ENCODE peak calls at places on chromosomes 4 and X, in four cellular contexts. U is upper lobe of left lung, Q is HFFc6, E is WERI-Rb-1. M is an unnamed sample.

GRCh38 chr4:169253087-169253675 is 17.6 kb downstream of the SH3RF1 start:
- DNase-seq in Q (no peak), E (no peak), U (no peak), M (no peak)

GRCh38 chr4:111400736-111401135 is 744.5 kb upstream of the FAM241A start:
- DNase-seq in Q (peak; percentile 78), E (no peak), U (no peak), M (no peak)

GRCh38 chr4:94974773-94975172 is 217.0 kb downstream of the BMPR1B start:
- DNase-seq in U (no peak), E (no peak), Q (no peak), M (no peak)

GRCh38 chr4:165532976-165533375 is 154.2 kb downstream of the CPE start:
- DNase-seq in U (no peak), E (no peak), Q (no peak), M (no peak)

GRCh38 chr4:1492636-1493539 is 86.6 kb upstream of the NKX1-1 start:
- DNase-seq in U (peak; percentile 73), E (peak; percentile 87), Q (no peak), M (no peak)

GRCh38 chr4:20838476-20838875 is 138.2 kb downstream of the PACRGL start:
- DNase-seq in Q (no peak), U (no peak), E (no peak), M (no peak)

GRCh38 chr4:107072836-107073736 is 37.0 kb upstream of the DKK2 start:
- DNase-seq in E (no peak), Q (no peak), U (peak; percentile 59), M (no peak)

GRCh38 chr4:1767770-1768366 is 25.2 kb upstream of the FGFR3 start:
- DNase-seq in U (no peak), Q (no peak), E (peak; percentile 90), M (peak; percentile 69)

GRCh38 chr4:10032625-10033024 is 11.3 kb upstream of the SLC2A9 start:
- DNase-seq in E (no peak), Q (peak; percentile 51), U (no peak), M (no peak)

GRCh38 chr4:1382776-1383727 is 23.2 kb downstream of the NKX1-1 start:
- DNase-seq in U (peak; percentile 70), Q (no peak), E (peak; percentile 5), M (peak; percentile 0)

GRCh38 chr4:152643153-152644035 is 36.4 kb downstream of the TMEM154 start:
- DNase-seq in Q (no peak), E (no peak), U (no peak), M (no peak)

GRCh38 chr4:157977086-157977485 is 195.7 kb downstream of the GASK1B start:
- DNase-seq in U (no peak), E (no peak), Q (no peak), M (no peak)

GRCh38 chrX:153499258-153499657 is 4.5 kb downstream of the BGN start:
- DNase-seq in Q (no peak), E (no peak), U (no peak), M (no peak)

GRCh38 chrX:72002886-72003285 is 92.2 kb downstream of the NHSL2 start:
- DNase-seq in U (no peak), E (no peak), Q (no peak), M (no peak)

GRCh38 chr4:32087211-32087610 is 1367.0 kb downstream of the PCDH7 start:
- DNase-seq in E (no peak), U (no peak), Q (no peak), M (no peak)

GRCh38 chr4:82284475-82284857 is 89.3 kb downstream of the HNRNPD start:
- DNase-seq in E (no peak), U (no peak), Q (no peak), M (no peak)

GRCh38 chrX:127324128-127324527 is 504.6 kb downstream of the PRR32 start:
- DNase-seq in E (no peak), U (no peak), Q (no peak), M (no peak)

GRCh38 chrX:142076633-142077032 is 128.5 kb downstream of the MAGEC2 start:
- DNase-seq in U (no peak), Q (no peak), E (no peak), M (no peak)
- TF ChIP-seq CTCF in U (no peak), Q (no peak), E (no peak), M (no peak)

GRCh38 chrX:119693032-119693995 is at the start of gene SEPTIN6:
- DNase-seq in Q (peak; percentile 52), E (peak; percentile 66), U (peak; percentile 91), M (peak; percentile 85)
- TF ChIP-seq CTCF in Q (no peak), E (no peak), U (no peak), M (no peak)

DNA sequence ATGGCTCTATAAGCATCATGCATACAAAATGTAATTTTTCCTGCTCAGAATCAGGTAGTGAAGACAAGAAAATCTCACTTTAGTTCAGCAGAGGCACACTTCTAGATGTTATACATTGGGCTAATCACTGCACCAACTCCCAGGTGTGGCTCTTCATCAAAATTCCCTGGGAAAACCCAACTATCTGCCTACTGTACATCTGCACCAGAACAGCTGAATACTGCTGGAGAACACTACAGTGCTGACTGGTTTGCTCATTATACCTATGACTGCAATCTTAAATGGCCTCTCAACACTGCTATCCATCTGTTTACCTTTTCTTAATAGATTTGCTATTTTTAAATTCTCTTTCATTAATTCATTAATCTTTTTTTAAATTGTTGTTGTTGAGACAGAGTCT is 92.0 kb downstream of the UGT8 start:
- DNase-seq in U (no peak), E (no peak), Q (no peak), M (no peak)
- TF ChIP-seq CTCF in U (no peak), E (no peak), Q (no peak), M (no peak)

GRCh38 chr4:86498560-86499166 is 95.5 kb upstream of the PTPN13 start:
- DNase-seq in Q (peak; percentile 73), U (no peak), E (peak; percentile 30), M (peak; percentile 22)
- TF ChIP-seq CTCF in Q (peak; percentile 91), U (peak; percentile 65), E (peak; percentile 63), M (peak; percentile 88)

GRCh38 chr4:186949847-186950246 is 226.2 kb upstream of the FAT1 start:
- DNase-seq in Q (no peak), E (no peak), U (no peak), M (no peak)

GRCh38 chr4:186943607-186943908 is 219.9 kb upstream of the FAT1 start:
- DNase-seq in U (no peak), E (no peak), Q (no peak), M (no peak)

GRCh38 chr4:186948361-186949291 is 225.0 kb upstream of the FAT1 start:
- DNase-seq in Q (peak; percentile 67), E (no peak), U (no peak), M (peak; percentile 61)

GRCh38 chr4:186946140-186946539 is 222.5 kb upstream of the FAT1 start:
- DNase-seq in Q (no peak), U (peak; percentile 60), E (no peak), M (no peak)

GRCh38 chr4:186946682-186947294 is 223.1 kb upstream of the FAT1 start:
- DNase-seq in Q (no peak), E (no peak), U (no peak), M (peak; percentile 47)
- TF ChIP-seq CTCF in Q (peak; percentile 54), E (peak; percentile 39), U (no peak), M (peak; percentile 51)